ENCODE peak calls at places on chromosomes 4 and X, in seven cellular contexts. S is CD8-positive, alpha-beta T cell; F is stimulated activated CD8-positive, alpha-beta memory T cell treated with anti-CD3 and anti-CD28 coated beads, Interleukin-2, amount 100 ng/mL, for 48 hours; X is coronary artery; M is fibroblast of mammary gland; R is GM23248; L is endothelial cell. C is an unnamed sample.

GRCh38 chr4:108107729-108108382 is 60.9 kb downstream of the LEF1 start:
- DNase-seq in S (peak; percentile 32), F (no peak), X (no peak), M (no peak), R (no peak), L (no peak), C (no peak)

GRCh38 chr4:173319696-173320095 is 14.5 kb downstream of the HMGB2 start:
- DNase-seq in S (no peak), F (no peak), X (no peak), M (peak; percentile 19), R (peak; percentile 65), L (no peak), C (no peak)

GRCh38 chrX:7614616-7615015 is 228.4 kb upstream of the VCX start:
- DNase-seq in S (no peak), F (no peak), X (no peak), M (no peak), R (no peak), L (no peak), C (no peak)

GRCh38 chr4:104901438-104901837 is 245.2 kb upstream of the TET2 start:
- DNase-seq in S (no peak), F (no peak), X (no peak), M (no peak), R (no peak), L (no peak), C (no peak)

GRCh38 chrX:20522420-20522819 is 255.7 kb upstream of the RPS6KA3 start:
- DNase-seq in S (no peak), F (no peak), X (no peak), M (no peak), R (no peak), L (no peak), C (no peak)

GRCh38 chr4:40769266-40769665 is 19.5 kb downstream of the NSUN7 start:
- DNase-seq in S (no peak), F (no peak), X (no peak), M (no peak), R (no peak), L (no peak), C (no peak)

GRCh38 chr4:140151700-140152014 is 2.3 kb downstream of the MAML3 start:
- DNase-seq in S (no peak), F (peak; percentile 46), X (peak; percentile 89), M (peak; percentile 69), R (peak; percentile 84), L (no peak), C (no peak)

GRCh38 chr4:24857996-24858395 is 54.8 kb downstream of the CCDC149 start:
- DNase-seq in S (no peak), F (no peak), X (no peak), M (peak; percentile 80), R (peak; percentile 69), L (no peak), C (no peak)

GRCh38 chr4:84479663-84480062 is 19.4 kb downstream of the NKX6-1 start:
- DNase-seq in S (no peak), F (no peak), X (no peak), M (no peak), R (no peak), L (no peak), C (no peak)

GRCh38 chr4:52704133-52704532 is 45.0 kb upstream of the USP46 start:
- DNase-seq in S (no peak), F (no peak), X (no peak), M (peak; percentile 82), R (peak; percentile 56), L (no peak), C (no peak)

GRCh38 chrX:100413231-100413630 is 3.2 kb upstream of the PCDH19 start:
- DNase-seq in S (no peak), F (no peak), X (no peak), M (peak; percentile 61), R (peak; percentile 77), L (no peak), C (no peak)

GRCh38 chr4:143337600-143338287 is 1.1 kb downstream of the GAB1 start:
- DNase-seq in S (no peak), F (no peak), X (peak; percentile 78), M (peak; percentile 60), R (peak; percentile 70), L (peak; percentile 19), C (no peak)

GRCh38 chrX:16664059-16664458 is 14.1 kb downstream of the S100G start:
- DNase-seq in S (no peak), F (no peak), X (no peak), M (peak; percentile 59), R (peak; percentile 19), L (no peak), C (no peak)

GRCh38 chrX:154540897-154541535 is 5.6 kb downstream of the G6PD start:
- DNase-seq in S (no peak), F (no peak), X (no peak), M (no peak), R (no peak), L (no peak), C (no peak)

GRCh38 chr4:104491826-104492771 is 2.6 kb downstream of the CXXC4 start:
- DNase-seq in S (no peak), F (no peak), X (no peak), M (no peak), R (peak; percentile 3), L (no peak), C (no peak)

GRCh38 chr4:22850630-22851029 is 157.9 kb downstream of the GBA3 start:
- DNase-seq in S (no peak), F (no peak), X (no peak), M (no peak), R (no peak), L (no peak), C (no peak)

GRCh38 chr4:165204462-165204830 is 2.9 kb upstream of the KLHL2 start:
- DNase-seq in S (no peak), F (no peak), X (no peak), M (peak; percentile 69), R (peak; percentile 73), L (no peak), C (no peak)

GRCh38 chr4:6343950-6344408 is 74.3 kb downstream of the WFS1 start:
- DNase-seq in S (no peak), F (no peak), X (no peak), M (peak; percentile 87), R (peak; percentile 83), L (no peak), C (no peak)

GRCh38 chr4:35975617-35976355 is 268.5 kb downstream of the ARAP2 start:
- DNase-seq in S (no peak), F (no peak), X (no peak), M (no peak), R (no peak), L (no peak), C (no peak)

GRCh38 chrX:14291626-14292025 is 237.7 kb upstream of the GLRA2 start:
- DNase-seq in S (no peak), F (no peak), X (no peak), M (no peak), R (no peak), L (no peak), C (no peak)

GRCh38 chrX:54066841-54067240 is 22.6 kb upstream of the PHF8 start:
- DNase-seq in S (no peak), F (no peak), X (no peak), M (peak; percentile 60), R (peak; percentile 78), L (no peak), C (no peak)

GRCh38 chrX:106734827-106735226 is 8.3 kb downstream of the RNF128 start:
- DNase-seq in S (no peak), F (no peak), X (no peak), M (no peak), R (no peak), L (no peak), C (no peak)

GRCh38 chr4:52977252-52977651 is 115.1 kb downstream of the RASL11B start:
- DNase-seq in S (no peak), F (no peak), X (no peak), M (no peak), R (no peak), L (no peak), C (no peak)

GRCh38 chr4:53744446-53745160 is 153.3 kb upstream of the LNX1 start:
- DNase-seq in S (no peak), F (no peak), X (no peak), M (no peak), R (no peak), L (no peak), C (no peak)

GRCh38 chr4:127685292-127685691 is 44.9 kb upstream of the SLC25A31 start:
- DNase-seq in S (no peak), F (no peak), X (no peak), M (peak; percentile 1), R (peak; percentile 26), L (no peak), C (no peak)

GRCh38 chr4:77010841-77011354 is 61.3 kb downstream of the SEPTIN11 start:
- DNase-seq in S (no peak), F (no peak), X (no peak), M (peak; percentile 93), R (peak; percentile 86), L (no peak), C (no peak)

GRCh38 chr4:102299708-102300107 is 45.6 kb downstream of the SLC39A8 start:
- DNase-seq in S (peak; percentile 2), F (no peak), X (no peak), M (peak; percentile 45), R (peak; percentile 70), L (peak; percentile 27), C (no peak)

GRCh38 chr4:178414881-178415446 is 972.7 kb upstream of the AGA start:
- DNase-seq in S (no peak), F (no peak), X (no peak), M (no peak), R (no peak), L (no peak), C (no peak)

GRCh38 chr4:165580379-165580905 is 201.6 kb downstream of the CPE start:
- DNase-seq in S (no peak), F (no peak), X (no peak), M (peak; percentile 99), R (peak; percentile 61), L (no peak), C (no peak)

GRCh38 chrX:72306085-72306801 is 529 bp upstream of the CITED1 start:
- DNase-seq in S (no peak), F (no peak), X (no peak), M (no peak), R (peak; percentile 32), L (no peak), C (no peak)

GRCh38 chrX:51148848-51149247 is 183.8 kb upstream of the NUDT10 start:
- DNase-seq in S (no peak), F (no peak), X (no peak), M (peak; percentile 8), R (no peak), L (peak; percentile 14), C (no peak)

GRCh38 chr4:13988347-13989265 is 361.1 kb upstream of the BOD1L1 start:
- DNase-seq in S (no peak), F (no peak), X (peak; percentile 80), M (peak; percentile 100), R (peak; percentile 97), L (no peak), C (no peak)

GRCh38 chrX:20743054-20743453 is 476.3 kb upstream of the RPS6KA3 start:
- DNase-seq in S (no peak), F (no peak), X (no peak), M (no peak), R (no peak), L (no peak), C (no peak)

GRCh38 chr4:78059524-78059889 is 2.4 kb downstream of the FRAS1 start:
- DNase-seq in S (no peak), F (no peak), X (no peak), M (peak; percentile 85), R (peak; percentile 92), L (peak; percentile 72), C (no peak)

GRCh38 chrX:103918050-103918449 is 44.4 kb upstream of the TMSB15B start:
- DNase-seq in S (peak; percentile 8), F (peak; percentile 3), X (no peak), M (peak; percentile 61), R (peak; percentile 73), L (peak; percentile 61), C (peak; percentile 20)

C was measured in T-helper 17 cell.